ENCODE peak calls at places on chromosomes 4 and X, in seven cellular contexts. N, H, C, Q, I, O and X are unnamed samples.

GRCh38 chrX:80648023-80648422 is 161.7 kb downstream of the BRWD3 start:
- DNase-seq in H (no peak), I (peak), N (peak), O (no peak), Q (peak), C (peak), X (peak)

GRCh38 chr4:155722816-155723499 is 35.9 kb upstream of the GUCY1B1 start:
- DNase-seq in Q (no peak), I (no peak), N (no peak), H (no peak), O (no peak), C (no peak), X (no peak)

GRCh38 chr4:177117256-177117655 is 192.4 kb upstream of the NEIL3 start:
- DNase-seq in I (no peak), C (no peak), O (no peak), N (no peak), Q (no peak), H (no peak), X (no peak)

GRCh38 chr4:141569141-141569540 is 67.2 kb upstream of the IL15 start:
- DNase-seq in Q (no peak), O (no peak), C (no peak), H (no peak), I (peak), N (no peak), X (no peak)

GRCh38 chr4:2413821-2414610 is 4.4 kb downstream of the ZFYVE28 start:
- DNase-seq in N (no peak), C (peak), I (peak), Q (no peak), H (no peak), O (no peak), X (peak)

GRCh38 chr4:132710971-132711370 is 438.1 kb upstream of the PCDH10 start:
- DNase-seq in N (no peak), I (no peak), C (no peak), O (no peak), Q (no peak), H (no peak), X (no peak)

GRCh38 chr4:112031712-112032328 is 113.4 kb upstream of the FAM241A start:
- DNase-seq in Q (peak), I (peak), H (peak), O (peak), N (peak), C (peak), X (peak)

GRCh38 chr4:10092481-10093272 is 23.9 kb downstream of the WDR1 start:
- DNase-seq in N (no peak), O (no peak), H (no peak), I (no peak), C (no peak), Q (no peak), X (no peak)

GRCh38 chr4:73443224-73443623 is 7.2 kb downstream of the AFP start:
- DNase-seq in C (no peak), I (no peak), H (no peak), O (no peak), N (no peak), Q (no peak), X (no peak)

GRCh38 chr4:179595671-179596410 is 2153.6 kb upstream of the AGA start:
- DNase-seq in Q (no peak), C (peak), I (no peak), O (no peak), N (no peak), H (peak), X (peak)

GRCh38 chr4:81427605-81427922 is 44.1 kb downstream of the RASGEF1B start:
- DNase-seq in Q (no peak), H (no peak), O (no peak), C (no peak), I (no peak), N (no peak), X (no peak)

GRCh38 chr4:62449538-62449937 is 1249.4 kb downstream of the ADGRL3 start:
- DNase-seq in N (no peak), C (no peak), H (no peak), Q (no peak), O (no peak), I (no peak), X (no peak)

GRCh38 chr4:86521373-86521969 is 72.6 kb upstream of the PTPN13 start:
- DNase-seq in Q (no peak), O (no peak), I (no peak), H (no peak), C (no peak), N (no peak), X (peak)

GRCh38 chr4:4962928-4963327 is 56.3 kb downstream of the CYTL1 start:
- DNase-seq in I (no peak), H (no peak), Q (no peak), N (no peak), C (no peak), O (no peak), X (no peak)

GRCh38 chr4:110900206-110900769 is 277.4 kb upstream of the PITX2 start:
- DNase-seq in I (no peak), O (no peak), H (no peak), N (no peak), Q (no peak), C (no peak), X (no peak)

DNA sequence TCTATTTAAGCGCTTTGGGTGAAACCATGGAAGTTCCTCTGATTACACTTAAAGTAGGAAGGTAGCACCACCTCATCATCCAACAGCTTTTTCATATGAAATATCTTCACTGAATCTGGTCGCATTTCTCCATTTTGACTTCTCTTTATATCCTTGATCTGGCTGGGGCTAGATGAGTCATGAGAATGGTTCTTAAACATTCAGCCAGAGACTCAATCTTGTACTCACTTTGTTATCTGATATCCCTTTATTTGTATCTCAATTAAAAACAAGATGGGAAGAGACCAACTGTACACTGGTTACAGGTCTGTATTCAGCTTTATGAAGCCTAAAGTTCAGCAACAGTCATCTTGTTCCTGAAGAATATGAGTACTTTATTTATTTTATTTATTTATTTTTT is 84.9 kb downstream of the CBLL2 start:
- DNase-seq in H (no peak), N (no peak), I (no peak), Q (no peak), O (no peak), C (no peak), X (no peak)
- TF ChIP-seq MAX in H (no peak), N (no peak), I (no peak), Q (no peak), O (no peak), C (no peak), X (no peak)

GRCh38 chr4:64539234-64539849 is 130.1 kb upstream of the TECRL start:
- DNase-seq in I (peak), H (peak), N (peak), Q (peak), C (peak), O (peak), X (peak)

GRCh38 chr4:64533159-64533558 is 123.9 kb upstream of the TECRL start:
- DNase-seq in C (no peak), I (no peak), O (no peak), H (no peak), Q (no peak), N (no peak), X (no peak)

GRCh38 chr4:64533637-64534036 is 124.4 kb upstream of the TECRL start:
- DNase-seq in I (no peak), N (no peak), C (no peak), Q (no peak), H (no peak), O (no peak), X (no peak)

DNA sequence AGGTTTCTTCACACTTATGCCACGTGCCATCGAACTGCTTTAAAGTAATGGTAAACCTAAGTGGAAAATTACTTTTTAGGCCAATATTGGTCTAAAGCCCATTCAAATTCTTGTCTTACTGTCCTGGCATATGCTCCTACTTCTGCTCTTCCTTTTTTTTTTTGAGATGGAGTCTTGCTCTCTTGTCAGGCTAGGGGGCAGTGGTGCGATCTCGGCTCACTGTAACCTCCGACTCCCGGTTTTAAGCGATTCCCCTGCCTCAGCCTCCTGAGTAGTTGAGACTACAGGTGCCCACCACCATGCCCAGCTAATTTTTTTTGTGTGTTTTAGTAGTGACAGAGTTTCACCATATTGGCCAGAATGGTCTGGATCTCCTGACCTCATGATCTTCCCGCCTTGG is 129.0 kb upstream of the TECRL start:
- DNase-seq in C (peak), H (no peak), O (peak), I (no peak), Q (no peak), N (no peak), X (peak)
- TF ChIP-seq CTCF in C (no peak), H (no peak), O (peak), I (no peak), Q (peak), N (no peak), X (peak)

GRCh38 chr4:98997176-98997575 is 1.7 kb downstream of the METAP1 start:
- DNase-seq in C (no peak), I (no peak), H (no peak), N (no peak), O (no peak), Q (no peak), X (no peak)

GRCh38 chr4:98996056-98996941 is 778 bp downstream of the METAP1 start:
- DNase-seq in C (peak), Q (peak), I (peak), N (peak), H (no peak), O (peak), X (peak)

GRCh38 chr4:98995183-98996055 is at the start of gene METAP1:
- DNase-seq in H (peak), Q (peak), O (peak), N (peak), C (peak), I (peak), X (peak)

GRCh38 chr4:98993419-98994071 is 2.0 kb upstream of the METAP1 start:
- DNase-seq in C (no peak), N (no peak), H (no peak), O (no peak), I (no peak), Q (no peak), X (no peak)

DNA sequence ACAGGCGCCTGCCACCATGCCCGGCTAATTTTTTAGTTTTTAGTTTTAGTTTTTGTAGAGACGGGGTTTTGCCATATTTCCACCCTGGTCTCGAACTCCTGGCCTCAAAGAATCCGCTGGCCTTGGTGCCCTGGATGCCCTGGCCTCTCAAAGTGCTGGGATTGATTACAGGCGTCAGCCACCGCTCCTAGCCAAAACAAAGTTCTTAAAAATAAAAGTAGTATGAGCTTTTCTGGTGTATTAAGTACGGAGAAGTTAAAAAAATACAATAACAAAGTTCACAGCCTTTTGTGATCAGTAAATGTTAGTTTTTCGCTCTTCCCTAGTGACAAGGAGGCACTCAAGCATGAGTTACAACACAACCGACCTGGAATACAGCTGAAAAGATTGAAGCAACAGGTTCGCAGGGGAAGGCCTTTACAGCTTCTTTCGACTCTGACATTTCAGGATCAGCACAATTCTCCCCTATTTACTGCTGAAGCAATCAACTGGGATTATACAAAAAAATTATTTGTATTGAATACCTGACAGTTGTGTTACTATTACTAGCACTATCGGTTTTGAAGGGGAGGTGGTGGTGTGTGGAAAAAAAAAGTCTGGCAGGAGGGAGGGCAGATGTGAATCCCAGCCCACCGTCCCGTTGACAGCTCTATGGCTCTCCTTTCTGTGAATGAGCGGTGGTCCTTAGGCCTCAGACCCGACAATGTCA is 893 bp upstream of the METAP1 start:
- DNase-seq in H (no peak), O (peak), I (no peak), N (no peak), Q (no peak), C (peak), X (no peak)
- TF ChIP-seq MAX in H (no peak), O (no peak), I (no peak), N (no peak), Q (no peak), C (no peak), X (no peak)

GRCh38 chr4:113594231-113594556 is 167.3 kb downstream of the CAMK2D start:
- DNase-seq in C (no peak), O (no peak), I (no peak), Q (no peak), N (no peak), H (no peak), X (no peak)
- TF ChIP-seq CTCF in C (no peak), O (no peak), I (no peak), Q (no peak), N (no peak), H (no peak), X (no peak)

GRCh38 chr4:139316733-139317132 is 14.5 kb upstream of the NDUFC1 start:
- DNase-seq in C (peak), H (no peak), I (no peak), O (no peak), Q (no peak), N (no peak), X (no peak)

GRCh38 chr4:139317635-139318034 is 15.4 kb upstream of the NDUFC1 start:
- DNase-seq in H (no peak), N (no peak), I (no peak), O (no peak), C (no peak), Q (no peak), X (no peak)

GRCh38 chr4:139314047-139314800 is 11.9 kb upstream of the NDUFC1 start:
- DNase-seq in O (no peak), I (no peak), H (no peak), C (no peak), N (no peak), Q (no peak), X (no peak)

GRCh38 chr4:139312552-139313332 is 10.5 kb upstream of the NDUFC1 start:
- DNase-seq in C (no peak), Q (no peak), H (no peak), O (no peak), I (no peak), N (no peak), X (peak)

DNA sequence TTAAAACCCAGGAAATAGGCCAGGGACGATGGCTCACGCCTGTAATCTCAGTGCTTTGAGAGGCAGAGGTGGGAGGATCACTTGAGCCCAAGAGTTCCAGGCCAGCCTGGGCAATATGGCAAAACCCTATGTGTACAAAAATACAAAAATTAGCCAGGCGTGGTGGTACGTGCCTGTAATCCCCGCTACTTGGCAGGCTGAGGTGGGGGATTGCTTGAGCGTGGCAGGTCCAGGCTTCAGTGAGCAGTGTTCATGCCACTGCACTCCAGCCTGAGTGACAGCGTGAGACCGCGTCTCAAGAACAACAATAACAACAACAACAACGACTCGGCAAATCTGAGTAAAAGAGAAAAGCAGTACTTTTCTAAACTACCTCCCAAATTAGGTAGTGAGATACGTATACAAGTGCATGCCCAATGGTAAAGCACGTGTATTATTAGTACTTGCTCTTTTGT is 13.0 kb upstream of the NDUFC1 start:
- DNase-seq in N (no peak), O (no peak), H (no peak), I (no peak), Q (no peak), C (no peak), X (no peak)
- TF ChIP-seq MAX in N (no peak), O (no peak), H (no peak), I (no peak), Q (no peak), C (no peak), X (no peak)